ENCODE peak calls at places on chromosomes 13 and 19, in seven cellular contexts. One of them, this sample, is unnamed.

GRCh38 chr13:89199138-89199537 is 1528.0 kb downstream of the SLITRK5 start:
- DNase-seq in brain microvascular endothelial cell: no peak
- DNase-seq in LNCaP clone FGC: no peak
- DNase-seq in EH: no peak
- DNase-seq in activated naive CD4-positive, alpha-beta T cell treated with anti-CD3 and anti-CD28 coated beads for 36 hours: no peak
- DNase-seq in activated B cell treated with CpG ODN at 0.5 μM for 24 hours: no peak
- DNase-seq in endothelial cell: no peak
- DNase-seq in this sample: peak

GRCh38 chr19:51440846-51441409 is 17.3 kb downstream of the SIGLEC8 start:
- DNase-seq in brain microvascular endothelial cell: no peak
- DNase-seq in endothelial cell: no peak
- DNase-seq in LNCaP clone FGC: no peak
- DNase-seq in activated B cell treated with CpG ODN at 0.5 μM for 24 hours: no peak
- DNase-seq in activated naive CD4-positive, alpha-beta T cell treated with anti-CD3 and anti-CD28 coated beads for 36 hours: peak
- DNase-seq in EH: no peak
- DNase-seq in this sample: no peak

GRCh38 chr13:106100261-106100919 is 435.1 kb downstream of the EFNB2 start:
- DNase-seq in endothelial cell: peak
- DNase-seq in activated naive CD4-positive, alpha-beta T cell treated with anti-CD3 and anti-CD28 coated beads for 36 hours: no peak
- DNase-seq in LNCaP clone FGC: no peak
- DNase-seq in brain microvascular endothelial cell: no peak
- DNase-seq in EH: no peak
- DNase-seq in activated B cell treated with CpG ODN at 0.5 μM for 24 hours: no peak
- DNase-seq in this sample: peak

GRCh38 chr19:15613338-15613737 is 1.7 kb upstream of the CYP4F8 start:
- DNase-seq in activated B cell treated with CpG ODN at 0.5 μM for 24 hours: no peak
- DNase-seq in endothelial cell: no peak
- DNase-seq in activated naive CD4-positive, alpha-beta T cell treated with anti-CD3 and anti-CD28 coated beads for 36 hours: no peak
- DNase-seq in EH: no peak
- DNase-seq in LNCaP clone FGC: no peak
- DNase-seq in brain microvascular endothelial cell: no peak
- DNase-seq in this sample: no peak

GRCh38 chr19:45817725-45818301 is 2.7 kb upstream of the RSPH6A start:
- DNase-seq in brain microvascular endothelial cell: no peak
- DNase-seq in activated B cell treated with CpG ODN at 0.5 μM for 24 hours: no peak
- DNase-seq in EH: no peak
- DNase-seq in LNCaP clone FGC: no peak
- DNase-seq in endothelial cell: no peak
- DNase-seq in activated naive CD4-positive, alpha-beta T cell treated with anti-CD3 and anti-CD28 coated beads for 36 hours: no peak
- DNase-seq in this sample: peak

GRCh38 chr19:16117594-16118033 is 5.9 kb downstream of the RAB8A start:
- DNase-seq in endothelial cell: no peak
- DNase-seq in LNCaP clone FGC: no peak
- DNase-seq in EH: no peak
- DNase-seq in brain microvascular endothelial cell: no peak
- DNase-seq in activated naive CD4-positive, alpha-beta T cell treated with anti-CD3 and anti-CD28 coated beads for 36 hours: no peak
- DNase-seq in activated B cell treated with CpG ODN at 0.5 μM for 24 hours: peak
- DNase-seq in this sample: no peak

GRCh38 chr13:113219311-113219940 is 10.0 kb downstream of the CUL4A start:
- DNase-seq in LNCaP clone FGC: no peak
- DNase-seq in brain microvascular endothelial cell: no peak
- DNase-seq in EH: peak
- DNase-seq in activated naive CD4-positive, alpha-beta T cell treated with anti-CD3 and anti-CD28 coated beads for 36 hours: no peak
- DNase-seq in endothelial cell: no peak
- DNase-seq in activated B cell treated with CpG ODN at 0.5 μM for 24 hours: no peak
- DNase-seq in this sample: no peak

GRCh38 chr13:99386495-99386894 is 79.3 kb upstream of the GPR183 start:
- DNase-seq in brain microvascular endothelial cell: no peak
- DNase-seq in activated B cell treated with CpG ODN at 0.5 μM for 24 hours: no peak
- DNase-seq in activated naive CD4-positive, alpha-beta T cell treated with anti-CD3 and anti-CD28 coated beads for 36 hours: no peak
- DNase-seq in endothelial cell: no peak
- DNase-seq in EH: no peak
- DNase-seq in LNCaP clone FGC: no peak
- DNase-seq in this sample: no peak

GRCh38 chr19:13116282-13117175 is at the start of gene TRMT1:
- DNase-seq in activated B cell treated with CpG ODN at 0.5 μM for 24 hours: peak
- DNase-seq in LNCaP clone FGC: peak
- DNase-seq in endothelial cell: peak
- DNase-seq in EH: peak
- DNase-seq in brain microvascular endothelial cell: peak
- DNase-seq in activated naive CD4-positive, alpha-beta T cell treated with anti-CD3 and anti-CD28 coated beads for 36 hours: peak
- DNase-seq in this sample: peak